ENCODE peak calls at places on chromosomes 2 and 18, in six cellular contexts. L, C, Q, K, N and B are unnamed samples.

GRCh38 chr2:53945538-53945937 is 25.3 kb downstream of the PSME4 start:
- DNase-seq in L (no peak), C (no peak), Q (no peak), K (no peak), N (no peak), B (no peak)

GRCh38 chr2:8371653-8372052 is 310.2 kb upstream of the ID2 start:
- DNase-seq in L (no peak), C (no peak), Q (no peak), K (no peak), N (no peak), B (no peak)

GRCh38 chr2:188450740-188451480 is 159.2 kb downstream of the GULP1 start:
- DNase-seq in L (no peak), C (no peak), Q (no peak), K (peak), N (no peak), B (no peak)

GRCh38 chr2:227164745-227165350 is 424 bp downstream of the COL4A3 start:
- DNase-seq in L (no peak), C (no peak), Q (peak), K (peak), N (no peak), B (no peak)

GRCh38 chr2:161658259-161658658 is 34.0 kb downstream of the SLC4A10 start:
- DNase-seq in L (no peak), C (no peak), Q (no peak), K (no peak), N (no peak), B (no peak)

GRCh38 chr2:200791905-200792304 is 19.8 kb upstream of the BZW1 start:
- DNase-seq in L (no peak), C (no peak), Q (no peak), K (no peak), N (no peak), B (no peak)

GRCh38 chr2:20067992-20068727 is 16.7 kb upstream of the LAPTM4A start:
- DNase-seq in L (peak), C (no peak), Q (no peak), K (peak), N (no peak), B (no peak)

GRCh38 chr2:68548396-68548795 is 81.0 kb downstream of the APLF start:
- DNase-seq in L (no peak), C (no peak), Q (no peak), K (no peak), N (no peak), B (no peak)

GRCh38 chr18:33495278-33495677 is 54.8 kb upstream of the CCDC178 start:
- DNase-seq in L (peak), C (no peak), Q (no peak), K (no peak), N (peak), B (peak)

GRCh38 chr2:120503793-120504571 is 158.0 kb downstream of the INHBB start:
- DNase-seq in L (no peak), C (no peak), Q (no peak), K (peak), N (no peak), B (no peak)

GRCh38 chr2:174122185-174122584 is 126.1 kb downstream of the OLA1 start:
- DNase-seq in L (no peak), C (no peak), Q (no peak), K (no peak), N (no peak), B (no peak)

GRCh38 chr2:117917223-117917917 is 96.5 kb downstream of the CCDC93 start:
- DNase-seq in L (no peak), C (no peak), Q (peak), K (peak), N (no peak), B (no peak)

GRCh38 chr2:35463805-35464596 is 891.6 kb upstream of the CRIM1 start:
- DNase-seq in L (no peak), C (no peak), Q (no peak), K (no peak), N (no peak), B (no peak)

GRCh38 chr2:141557329-141558098 is 573.3 kb downstream of the LRP1B start:
- DNase-seq in L (peak), C (peak), Q (no peak), K (peak), N (no peak), B (no peak)

GRCh38 chr18:59919026-59919425 is 19.2 kb downstream of the PMAIP1 start:
- DNase-seq in L (no peak), C (no peak), Q (no peak), K (no peak), N (no peak), B (no peak)

GRCh38 chr2:41142463-41142862 is 690.6 kb upstream of the SLC8A1 start:
- DNase-seq in L (no peak), C (no peak), Q (no peak), K (no peak), N (no peak), B (no peak)

GRCh38 chr2:109299466-109299865 is 170.5 kb downstream of the SH3RF3 start:
- DNase-seq in L (no peak), C (no peak), Q (no peak), K (no peak), N (no peak), B (peak)